ENCODE peak calls at places on chromosomes 6 and 20, in eight cellular contexts. B is GM18507, M is nucleus accumbens, L is NCI-H2081, Q is C1 segment of cervical spinal cord, O is EH, J is T-helper 9 cell, N is iPS-NIHi11. U is an unnamed sample.

GRCh38 chr6:116572162-116572561 is 858 bp downstream of the RWDD1 start:
- DNase-seq in B (no peak), M (no peak), L (peak; percentile 21), Q (no peak), O (peak; percentile 62), J (no peak), N (peak; percentile 38), U (no peak)

GRCh38 chr6:21808551-21809181 is 215.1 kb downstream of the SOX4 start:
- DNase-seq in B (no peak), M (no peak), L (no peak), Q (no peak), O (no peak), J (no peak), N (no peak), U (no peak)

GRCh38 chr6:105318660-105319059 is 84.2 kb downstream of the PREP start:
- DNase-seq in B (no peak), M (no peak), L (no peak), Q (no peak), O (peak; percentile 74), J (no peak), N (no peak), U (no peak)

GRCh38 chr20:24836900-24837299 is 112.2 kb upstream of the CST7 start:
- DNase-seq in B (no peak), M (no peak), L (no peak), Q (no peak), O (no peak), J (no peak), N (no peak), U (no peak)

GRCh38 chr20:47816487-47817451 is 31.5 kb upstream of the SULF2 start:
- DNase-seq in B (no peak), M (no peak), L (no peak), Q (no peak), O (no peak), J (no peak), N (no peak), U (no peak)

GRCh38 chr20:31515775-31516107 is 1.5 kb downstream of the HM13 start:
- DNase-seq in B (no peak), M (no peak), L (no peak), Q (no peak), O (no peak), J (no peak), N (no peak), U (no peak)

GRCh38 chr6:170231496-170232185 is 59.2 kb downstream of the DLL1 start:
- DNase-seq in B (no peak), M (no peak), L (no peak), Q (no peak), O (no peak), J (no peak), N (no peak), U (no peak)

GRCh38 chr6:3956054-3956453 is 106.9 kb downstream of the FAM50B start:
- DNase-seq in B (no peak), M (no peak), L (no peak), Q (no peak), O (no peak), J (no peak), N (no peak), U (no peak)

GRCh38 chr6:39452746-39453145 is 130.2 kb upstream of the KCNK16 start:
- DNase-seq in B (no peak), M (no peak), L (no peak), Q (no peak), O (peak; percentile 33), J (no peak), N (no peak), U (no peak)

U was measured in dorsolateral prefrontal cortex.